ENCODE peak calls at places on chromosomes 4 and X, in ten cellular contexts. F, C, M, Q, I, R, B, S, X and K are unnamed samples.

GRCh38 chr4:133147922-133148689 is 988 bp upstream of the PCDH10 start:
- DNase-seq in F (peak; percentile 26), C (peak; percentile 21), M (no peak), Q (peak; percentile 60), I (no peak), R (no peak), B (peak; percentile 60), S (peak; percentile 61), X (no peak), K (no peak)

GRCh38 chrX:140709421-140709846 is at the start of gene LINC00632:
- DNase-seq in F (no peak), C (no peak), M (no peak), Q (peak; percentile 54), I (no peak), R (no peak), B (no peak), S (no peak), X (no peak), K (no peak)

GRCh38 chr4:162645381-162645780 is 481.6 kb upstream of the FSTL5 start:
- DNase-seq in F (no peak), C (no peak), M (no peak), Q (no peak), I (no peak), R (peak; percentile 30), B (no peak), S (no peak), X (no peak), K (no peak)

GRCh38 chr4:147843162-147843561 is 111.3 kb downstream of the ARHGAP10 start:
- DNase-seq in F (no peak), C (no peak), M (no peak), Q (no peak), I (no peak), R (peak; percentile 26), B (no peak), S (no peak), X (peak; percentile 75), K (no peak)

GRCh38 chr4:107579099-107579498 is 140.9 kb downstream of the PAPSS1 start:
- DNase-seq in F (no peak), C (no peak), M (no peak), Q (no peak), I (no peak), R (no peak), B (no peak), S (peak; percentile 34), X (no peak), K (no peak)

GRCh38 chrX:153765138-153766079 is 1.4 kb downstream of the PLXNB3 start:
- DNase-seq in F (peak; percentile 39), C (no peak), M (no peak), Q (peak; percentile 97), I (no peak), R (no peak), B (peak; percentile 50), S (peak; percentile 74), X (no peak), K (no peak)

GRCh38 chrX:134792077-134792476 is 133.8 kb upstream of the PLAC1 start:
- DNase-seq in F (no peak), C (no peak), M (no peak), Q (no peak), I (no peak), R (no peak), B (no peak), S (no peak), X (no peak), K (no peak)

GRCh38 chr4:20192754-20193521 is 58.8 kb upstream of the SLIT2 start:
- DNase-seq in F (no peak), C (peak; percentile 53), M (no peak), Q (no peak), I (no peak), R (peak; percentile 69), B (no peak), S (no peak), X (no peak), K (no peak)

GRCh38 chr4:76984788-76985211 is 35.2 kb downstream of the SEPTIN11 start:
- DNase-seq in F (peak; percentile 66), C (peak; percentile 100), M (peak; percentile 48), Q (no peak), I (no peak), R (peak; percentile 80), B (peak; percentile 68), S (peak; percentile 74), X (no peak), K (peak; percentile 100)

GRCh38 chrX:57177070-57177469 is 39.9 kb upstream of the SPIN2A start:
- DNase-seq in F (no peak), C (no peak), M (no peak), Q (no peak), I (no peak), R (no peak), B (no peak), S (no peak), X (no peak), K (no peak)

GRCh38 chr4:4456351-4456750 is 69.4 kb downstream of the NSG1 start:
- DNase-seq in F (no peak), C (no peak), M (no peak), Q (no peak), I (no peak), R (peak; percentile 48), B (no peak), S (no peak), X (no peak), K (no peak)

GRCh38 chr4:8198206-8198905 is 734 bp upstream of the SH3TC1 start:
- DNase-seq in F (no peak), C (no peak), M (no peak), Q (no peak), I (no peak), R (peak; percentile 87), B (peak; percentile 78), S (peak; percentile 91), X (no peak), K (no peak)

GRCh38 chr4:8198906-8199593 is at the start of gene SH3TC1:
- DNase-seq in F (peak; percentile 89), C (peak; percentile 71), M (peak; percentile 40), Q (peak; percentile 41), I (peak; percentile 96), R (peak; percentile 85), B (peak; percentile 96), S (peak; percentile 99), X (peak; percentile 79), K (no peak)

GRCh38 chr4:8200302-8200975 is 1.3 kb downstream of the SH3TC1 start:
- DNase-seq in F (peak; percentile 82), C (peak; percentile 14), M (no peak), Q (no peak), I (no peak), R (peak; percentile 63), B (peak; percentile 77), S (peak; percentile 93), X (no peak), K (no peak)

GRCh38 chr4:8201341-8201781 is 2.3 kb downstream of the SH3TC1 start:
- DNase-seq in F (no peak), C (no peak), M (no peak), Q (no peak), I (peak; percentile 85), R (no peak), B (no peak), S (peak; percentile 83), X (no peak), K (no peak)

GRCh38 chr4:8199594-8200301 is 658 bp downstream of the SH3TC1 start:
- DNase-seq in F (no peak), C (no peak), M (no peak), Q (no peak), I (no peak), R (no peak), B (no peak), S (peak; percentile 84), X (no peak), K (no peak)
- H3K4me3 ChIP-seq in F (peak overlapping the region; percentile 32), C (no peak overlapping the region), M (peak overlapping the region; percentile 70), Q (peak overlapping the region; percentile 16), I (peak overlapping the region; percentile 38), R (peak overlapping the region; percentile 85), B (no peak overlapping the region), S (peak overlapping the region; percentile 88), X (peak overlapping the region; percentile 61), K (peak overlapping the region; percentile 33)

GRCh38 chr4:89249313-89249712 is 58.3 kb downstream of the GPRIN3 start:
- DNase-seq in F (no peak), C (no peak), M (no peak), Q (no peak), I (no peak), R (no peak), B (no peak), S (no peak), X (no peak), K (no peak)

GRCh38 chr4:89247951-89248350 is 59.6 kb downstream of the GPRIN3 start:
- DNase-seq in F (no peak), C (no peak), M (no peak), Q (no peak), I (no peak), R (no peak), B (no peak), S (peak; percentile 48), X (no peak), K (no peak)

GRCh38 chr4:89249716-89250361 is 57.8 kb downstream of the GPRIN3 start:
- DNase-seq in F (no peak), C (no peak), M (no peak), Q (no peak), I (no peak), R (no peak), B (no peak), S (peak; percentile 43), X (no peak), K (no peak)

GRCh38 chr4:89251396-89251795 is 56.2 kb downstream of the GPRIN3 start:
- DNase-seq in F (no peak), C (no peak), M (no peak), Q (no peak), I (no peak), R (no peak), B (no peak), S (no peak), X (no peak), K (no peak)

DNA sequence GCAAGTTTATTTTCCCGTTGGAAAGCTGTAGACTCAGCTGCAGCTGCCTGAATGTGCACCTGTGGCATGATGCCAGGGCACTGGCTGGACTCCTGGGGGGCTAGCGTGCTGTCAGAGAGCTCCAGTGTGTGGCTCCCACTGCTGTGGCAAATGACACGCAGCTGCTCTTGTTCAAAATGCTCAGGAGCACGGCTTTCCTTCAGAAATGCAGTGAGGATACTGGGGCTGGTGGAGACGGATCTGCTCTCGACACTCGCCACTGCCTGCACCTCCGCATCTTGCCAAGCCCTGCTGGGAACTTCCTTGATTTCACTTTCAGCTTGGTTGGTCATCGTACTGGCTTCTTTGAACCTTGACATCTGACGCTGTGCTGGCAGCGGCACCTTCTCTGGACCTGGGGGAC is 58.7 kb downstream of the GPRIN3 start:
- DNase-seq in F (no peak), C (no peak), M (no peak), Q (no peak), I (no peak), R (no peak), B (no peak), S (no peak), X (no peak), K (no peak)
- H3K4me3 ChIP-seq in F (no peak overlapping the region), C (no peak overlapping the region), M (no peak overlapping the region), Q (no peak overlapping the region), I (no peak overlapping the region), R (no peak overlapping the region), B (no peak overlapping the region), S (no peak overlapping the region), X (no peak overlapping the region), K (no peak overlapping the region)

GRCh38 chr4:119873132-119873531 is 193.5 kb downstream of the MAD2L1 start:
- DNase-seq in F (no peak), C (no peak), M (no peak), Q (no peak), I (no peak), R (no peak), B (no peak), S (no peak), X (no peak), K (no peak)
- H3K4me3 ChIP-seq in F (no peak overlapping the region), C (no peak overlapping the region), M (no peak overlapping the region), Q (no peak overlapping the region), I (no peak overlapping the region), R (no peak overlapping the region), B (no peak overlapping the region), S (no peak overlapping the region), X (no peak overlapping the region), K (no peak overlapping the region)

GRCh38 chr4:70915048-70915815 is 13.1 kb downstream of the MOB1B start:
- DNase-seq in F (no peak), C (peak; percentile 31), M (no peak), Q (no peak), I (no peak), R (peak; percentile 68), B (no peak), S (no peak), X (no peak), K (no peak)
- H3K4me3 ChIP-seq in F (no peak overlapping the region), C (no peak overlapping the region), M (no peak overlapping the region), Q (no peak overlapping the region), I (no peak overlapping the region), R (no peak overlapping the region), B (no peak overlapping the region), S (no peak overlapping the region), X (no peak overlapping the region), K (no peak overlapping the region)